ENCODE peak calls at places on chromosomes 6 and 20, in six cellular contexts. One of them, this sample, is unnamed.

GRCh38 chr6:5084192-5084786 is 852 bp upstream of the PPP1R3G start:
- DNase-seq in choroid plexus epithelial cell: peak; percentile 7
- DNase-seq in left lung: no peak
- DNase-seq in NB4: no peak
- DNase-seq in BJ: no peak
- DNase-seq in WTC11: peak; percentile 25
- DNase-seq in this sample: peak; percentile 56

GRCh38 chr6:143098054-143098673 is 37.5 kb downstream of the AIG1 start:
- DNase-seq in choroid plexus epithelial cell: no peak
- DNase-seq in left lung: no peak
- DNase-seq in NB4: peak; percentile 44
- DNase-seq in BJ: no peak
- DNase-seq in WTC11: no peak
- DNase-seq in this sample: no peak

GRCh38 chr20:61966492-61967244 is 99.0 kb downstream of the TAF4 start:
- DNase-seq in choroid plexus epithelial cell: no peak
- DNase-seq in left lung: peak; percentile 63
- DNase-seq in NB4: no peak
- DNase-seq in BJ: no peak
- DNase-seq in WTC11: no peak
- DNase-seq in this sample: no peak

GRCh38 chr20:62203378-62204030 is 16.6 kb downstream of the HRH3 start:
- DNase-seq in choroid plexus epithelial cell: peak; percentile 34
- DNase-seq in left lung: peak; percentile 49
- DNase-seq in NB4: no peak
- DNase-seq in BJ: no peak
- DNase-seq in WTC11: no peak
- DNase-seq in this sample: no peak

GRCh38 chr20:4830212-4830607 is 108.5 kb downstream of the PRND start:
- DNase-seq in choroid plexus epithelial cell: no peak
- DNase-seq in left lung: no peak
- DNase-seq in NB4: no peak
- DNase-seq in BJ: no peak
- DNase-seq in WTC11: no peak
- DNase-seq in this sample: no peak

GRCh38 chr20:653110-653589 is at the start of gene SRXN1:
- DNase-seq in choroid plexus epithelial cell: peak; percentile 93
- DNase-seq in left lung: peak; percentile 99
- DNase-seq in NB4: peak; percentile 97
- DNase-seq in BJ: peak; percentile 36
- DNase-seq in WTC11: peak; percentile 87
- DNase-seq in this sample: peak; percentile 91

GRCh38 chr6:73134588-73134987 is 90.7 kb downstream of the KHDC1L start:
- DNase-seq in choroid plexus epithelial cell: peak; percentile 58
- DNase-seq in left lung: peak; percentile 67
- DNase-seq in NB4: peak; percentile 43
- DNase-seq in BJ: no peak
- DNase-seq in WTC11: peak; percentile 96
- DNase-seq in this sample: peak; percentile 53

GRCh38 chr6:43989556-43990248 is 137.6 kb downstream of the MRPL14 start:
- DNase-seq in choroid plexus epithelial cell: no peak
- DNase-seq in left lung: no peak
- DNase-seq in NB4: no peak
- DNase-seq in BJ: no peak
- DNase-seq in WTC11: no peak
- DNase-seq in this sample: no peak

GRCh38 chr6:5537132-5537531 is 275.8 kb downstream of the FARS2 start:
- DNase-seq in choroid plexus epithelial cell: no peak
- DNase-seq in left lung: no peak
- DNase-seq in NB4: no peak
- DNase-seq in BJ: no peak
- DNase-seq in WTC11: no peak
- DNase-seq in this sample: no peak

GRCh38 chr6:50145125-50145524 is 95.4 kb upstream of the DEFB112 start:
- DNase-seq in choroid plexus epithelial cell: peak; percentile 17
- DNase-seq in left lung: no peak
- DNase-seq in NB4: peak; percentile 6
- DNase-seq in BJ: no peak
- DNase-seq in WTC11: no peak
- DNase-seq in this sample: no peak

GRCh38 chr6:17721671-17722070 is 14.9 kb upstream of the NUP153 start:
- DNase-seq in choroid plexus epithelial cell: no peak
- DNase-seq in left lung: no peak
- DNase-seq in NB4: no peak
- DNase-seq in BJ: no peak
- DNase-seq in WTC11: no peak
- DNase-seq in this sample: no peak

GRCh38 chr6:88449770-88450169 is 283.6 kb upstream of the CNR1 start:
- DNase-seq in choroid plexus epithelial cell: no peak
- DNase-seq in left lung: no peak
- DNase-seq in NB4: no peak
- DNase-seq in BJ: no peak
- DNase-seq in WTC11: no peak
- DNase-seq in this sample: no peak

GRCh38 chr6:102114402-102114801 is 720.9 kb downstream of the GRIK2 start:
- DNase-seq in choroid plexus epithelial cell: no peak
- DNase-seq in left lung: no peak
- DNase-seq in NB4: peak; percentile 49
- DNase-seq in BJ: no peak
- DNase-seq in WTC11: peak; percentile 23
- DNase-seq in this sample: peak; percentile 6
- TF ChIP-seq CTCF in choroid plexus epithelial cell: no peak
- TF ChIP-seq CTCF in left lung: no peak
- TF ChIP-seq CTCF in NB4: peak; percentile 56
- TF ChIP-seq CTCF in BJ: no peak
- TF ChIP-seq CTCF in WTC11: peak; percentile 66
- TF ChIP-seq CTCF in this sample: peak; percentile 37

GRCh38 chr20:44066645-44067606 is 120.1 kb downstream of the JPH2 start:
- DNase-seq in choroid plexus epithelial cell: no peak
- DNase-seq in left lung: peak; percentile 58
- DNase-seq in NB4: no peak
- DNase-seq in BJ: no peak
- DNase-seq in WTC11: no peak
- DNase-seq in this sample: no peak

GRCh38 chr20:44067650-44068081 is 119.3 kb downstream of the JPH2 start:
- DNase-seq in choroid plexus epithelial cell: no peak
- DNase-seq in left lung: peak; percentile 58
- DNase-seq in NB4: no peak
- DNase-seq in BJ: no peak
- DNase-seq in WTC11: no peak
- DNase-seq in this sample: no peak

GRCh38 chr20:44069203-44069931 is 117.6 kb downstream of the JPH2 start:
- DNase-seq in choroid plexus epithelial cell: no peak
- DNase-seq in left lung: peak; percentile 88
- DNase-seq in NB4: peak; percentile 77
- DNase-seq in BJ: no peak
- DNase-seq in WTC11: no peak
- DNase-seq in this sample: no peak

GRCh38 chr20:44068780-44069191 is 118.2 kb downstream of the JPH2 start:
- DNase-seq in choroid plexus epithelial cell: no peak
- DNase-seq in left lung: peak; percentile 85
- DNase-seq in NB4: peak; percentile 78
- DNase-seq in BJ: no peak
- DNase-seq in WTC11: no peak
- DNase-seq in this sample: no peak

GRCh38 chr20:44068311-44068710 is 118.7 kb downstream of the JPH2 start:
- DNase-seq in choroid plexus epithelial cell: no peak
- DNase-seq in left lung: peak; percentile 18
- DNase-seq in NB4: peak; percentile 66
- DNase-seq in BJ: no peak
- DNase-seq in WTC11: no peak
- DNase-seq in this sample: no peak
- TF ChIP-seq CTCF in choroid plexus epithelial cell: no peak
- TF ChIP-seq CTCF in left lung: no peak
- TF ChIP-seq CTCF in NB4: peak; percentile 32
- TF ChIP-seq CTCF in BJ: no peak
- TF ChIP-seq CTCF in WTC11: no peak
- TF ChIP-seq CTCF in this sample: no peak

DNA sequence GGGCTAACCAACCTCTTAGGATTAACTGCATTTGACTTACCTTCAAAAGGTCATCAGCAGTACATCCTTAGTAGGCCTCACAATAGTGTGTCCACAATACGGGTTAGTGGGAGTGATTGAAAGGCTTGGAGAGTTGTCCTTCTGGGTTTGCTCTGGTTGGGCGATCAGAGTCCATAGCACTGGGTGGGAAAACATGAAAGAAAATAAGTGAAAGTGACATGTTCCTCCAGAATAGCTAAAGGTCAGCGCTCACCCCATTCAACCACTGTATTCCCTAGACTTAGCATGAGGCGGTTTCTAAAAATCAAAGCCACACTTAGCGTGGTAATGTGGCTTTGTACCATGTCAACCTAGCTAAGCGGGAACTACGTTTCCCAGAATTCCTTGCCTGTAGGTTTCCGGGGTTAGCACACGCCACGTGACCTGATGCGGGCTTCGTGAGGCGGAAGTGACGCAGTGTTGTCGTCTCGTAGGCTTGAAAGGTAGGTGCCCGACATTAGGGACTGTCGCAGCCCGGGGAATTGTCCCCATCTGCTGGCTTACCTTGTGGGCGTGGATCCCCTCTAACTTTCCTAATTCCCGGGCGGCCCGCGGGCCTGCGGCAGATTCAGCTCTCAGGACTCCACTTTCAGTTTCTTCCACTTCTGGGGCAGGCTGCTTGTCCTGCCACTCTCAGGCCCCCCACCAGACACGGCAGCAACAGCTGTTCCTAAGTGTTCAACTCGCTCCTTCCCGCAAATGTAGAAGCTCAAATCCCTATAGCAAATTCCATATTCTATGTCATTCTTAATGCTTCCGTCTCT is 19.8 kb upstream of the SCP2D1 start:
- DNase-seq in choroid plexus epithelial cell: peak; percentile 92
- DNase-seq in left lung: peak; percentile 91
- DNase-seq in NB4: peak; percentile 92
- DNase-seq in BJ: peak; percentile 55
- DNase-seq in WTC11: peak; percentile 78
- DNase-seq in this sample: peak; percentile 74
- TF ChIP-seq CTCF in choroid plexus epithelial cell: no peak
- TF ChIP-seq CTCF in left lung: no peak
- TF ChIP-seq CTCF in NB4: no peak
- TF ChIP-seq CTCF in BJ: no peak
- TF ChIP-seq CTCF in WTC11: no peak
- TF ChIP-seq CTCF in this sample: no peak

GRCh38 chr6:116575227-116575626 is 3.9 kb downstream of the RWDD1 start:
- DNase-seq in choroid plexus epithelial cell: no peak
- DNase-seq in left lung: no peak
- DNase-seq in NB4: no peak
- DNase-seq in BJ: no peak
- DNase-seq in WTC11: no peak
- DNase-seq in this sample: no peak

GRCh38 chr6:116577486-116577885 is 6.2 kb downstream of the RWDD1 start:
- DNase-seq in choroid plexus epithelial cell: no peak
- DNase-seq in left lung: no peak
- DNase-seq in NB4: no peak
- DNase-seq in BJ: no peak
- DNase-seq in WTC11: no peak
- DNase-seq in this sample: no peak

GRCh38 chr6:116579143-116579542 is 7.8 kb downstream of the RWDD1 start:
- DNase-seq in choroid plexus epithelial cell: no peak
- DNase-seq in left lung: no peak
- DNase-seq in NB4: no peak
- DNase-seq in BJ: no peak
- DNase-seq in WTC11: no peak
- DNase-seq in this sample: no peak

GRCh38 chr6:116580198-116580597 is 8.9 kb downstream of the RWDD1 start:
- DNase-seq in choroid plexus epithelial cell: peak; percentile 82
- DNase-seq in left lung: no peak
- DNase-seq in NB4: no peak
- DNase-seq in BJ: peak; percentile 53
- DNase-seq in WTC11: no peak
- DNase-seq in this sample: no peak
- TF ChIP-seq CTCF in choroid plexus epithelial cell: no peak
- TF ChIP-seq CTCF in left lung: no peak
- TF ChIP-seq CTCF in NB4: no peak
- TF ChIP-seq CTCF in BJ: no peak
- TF ChIP-seq CTCF in WTC11: no peak
- TF ChIP-seq CTCF in this sample: no peak

DNA sequence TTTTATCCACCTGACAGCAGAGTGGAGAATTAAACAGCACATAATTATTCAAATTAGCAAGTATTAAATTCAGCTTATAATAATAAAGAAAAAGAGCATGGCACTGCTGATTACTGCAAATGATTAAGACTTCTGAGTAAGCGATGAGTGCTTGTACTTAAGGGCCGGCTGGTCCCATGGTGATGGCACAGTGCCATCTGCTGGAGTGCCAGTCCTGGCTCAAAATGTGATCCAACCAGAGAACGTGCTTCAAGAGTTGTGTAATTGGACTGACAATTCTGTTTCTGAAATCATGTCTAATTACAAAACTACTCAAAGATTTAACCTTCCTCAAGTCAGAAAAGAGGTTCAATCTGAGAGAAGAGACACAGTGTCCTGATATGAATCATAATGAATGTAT is 181.6 kb upstream of the RGS17 start:
- DNase-seq in choroid plexus epithelial cell: peak; percentile 77
- DNase-seq in left lung: peak; percentile 79
- DNase-seq in NB4: peak; percentile 62
- DNase-seq in BJ: no peak
- DNase-seq in WTC11: peak; percentile 48
- DNase-seq in this sample: peak; percentile 25
- TF ChIP-seq CTCF in choroid plexus epithelial cell: peak; percentile 64
- TF ChIP-seq CTCF in left lung: no peak
- TF ChIP-seq CTCF in NB4: peak; percentile 76
- TF ChIP-seq CTCF in BJ: peak; percentile 9
- TF ChIP-seq CTCF in WTC11: no peak
- TF ChIP-seq CTCF in this sample: peak; percentile 52

DNA sequence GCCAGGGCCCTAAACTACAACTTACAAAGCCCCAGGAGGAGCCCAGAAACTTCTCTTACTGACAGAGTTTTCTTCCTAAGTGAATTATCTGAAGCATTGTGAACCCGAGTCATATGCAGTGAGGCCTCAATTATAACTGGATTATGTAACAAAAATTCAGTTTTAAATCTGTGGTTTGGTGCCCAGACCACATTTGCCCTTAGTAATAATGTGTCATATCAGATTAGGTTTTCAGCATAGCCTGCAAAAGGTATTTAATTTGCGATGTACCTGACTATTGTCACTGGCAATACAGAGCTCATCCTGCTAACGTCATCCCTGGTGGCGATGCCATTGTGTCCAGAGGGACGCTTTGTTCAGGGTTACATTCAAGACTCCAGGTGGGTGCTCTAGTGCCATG is 64.9 kb downstream of the HIVEP1 start:
- DNase-seq in choroid plexus epithelial cell: no peak
- DNase-seq in left lung: no peak
- DNase-seq in NB4: peak; percentile 17
- DNase-seq in BJ: no peak
- DNase-seq in WTC11: no peak
- DNase-seq in this sample: no peak
- TF ChIP-seq CTCF in choroid plexus epithelial cell: no peak
- TF ChIP-seq CTCF in left lung: no peak
- TF ChIP-seq CTCF in NB4: no peak
- TF ChIP-seq CTCF in BJ: no peak
- TF ChIP-seq CTCF in WTC11: no peak
- TF ChIP-seq CTCF in this sample: no peak

This sample was measured in nephron progenitor cell.